ENCODE peak calls at places on chromosomes 3 and 15, in nine cellular contexts. One of them, this sample, is unnamed.

GRCh38 chr15:84671211-84671610 is 13.2 kb upstream of the NMB start:
- DNase-seq in OCI-LY7: no peak
- DNase-seq in PC-3: no peak
- DNase-seq in GM23248: peak; percentile 86
- DNase-seq in MM.1S: no peak
- DNase-seq in neural progenitor cell: no peak
- DNase-seq in HCT116: no peak
- DNase-seq in GM23338: no peak
- DNase-seq in hepatocyte: no peak
- DNase-seq in this sample: no peak

GRCh38 chr15:62503451-62503850 is 338.4 kb upstream of the C2CD4B start:
- DNase-seq in OCI-LY7: no peak
- DNase-seq in PC-3: no peak
- DNase-seq in GM23248: peak; percentile 30
- DNase-seq in MM.1S: no peak
- DNase-seq in neural progenitor cell: no peak
- DNase-seq in HCT116: no peak
- DNase-seq in GM23338: no peak
- DNase-seq in hepatocyte: peak; percentile 42
- DNase-seq in this sample: no peak

GRCh38 chr3:44989636-44990373 is 13.8 kb downstream of the EXOSC7 start:
- DNase-seq in OCI-LY7: no peak
- DNase-seq in PC-3: no peak
- DNase-seq in GM23248: no peak
- DNase-seq in MM.1S: no peak
- DNase-seq in neural progenitor cell: no peak
- DNase-seq in HCT116: no peak
- DNase-seq in GM23338: no peak
- DNase-seq in hepatocyte: no peak
- DNase-seq in this sample: no peak

GRCh38 chr15:83284563-83285283 is at the start of gene BNC1:
- DNase-seq in OCI-LY7: no peak
- DNase-seq in PC-3: no peak
- DNase-seq in GM23248: no peak
- DNase-seq in MM.1S: no peak
- DNase-seq in neural progenitor cell: peak; percentile 67
- DNase-seq in HCT116: no peak
- DNase-seq in GM23338: peak; percentile 65
- DNase-seq in hepatocyte: peak; percentile 23
- DNase-seq in this sample: no peak

GRCh38 chr3:149453140-149453805 is 21.2 kb upstream of the TM4SF4 start:
- DNase-seq in OCI-LY7: no peak
- DNase-seq in PC-3: no peak
- DNase-seq in GM23248: peak; percentile 47
- DNase-seq in MM.1S: no peak
- DNase-seq in neural progenitor cell: no peak
- DNase-seq in HCT116: no peak
- DNase-seq in GM23338: no peak
- DNase-seq in hepatocyte: no peak
- DNase-seq in this sample: no peak

GRCh38 chr3:57594576-57594975 is 2.6 kb downstream of the ARF4 start:
- DNase-seq in OCI-LY7: no peak
- DNase-seq in PC-3: no peak
- DNase-seq in GM23248: no peak
- DNase-seq in MM.1S: no peak
- DNase-seq in neural progenitor cell: no peak
- DNase-seq in HCT116: no peak
- DNase-seq in GM23338: no peak
- DNase-seq in hepatocyte: no peak
- DNase-seq in this sample: no peak

GRCh38 chr15:69575387-69575786 is 122.8 kb downstream of the RPLP1 start:
- DNase-seq in OCI-LY7: no peak
- DNase-seq in PC-3: no peak
- DNase-seq in GM23248: no peak
- DNase-seq in MM.1S: no peak
- DNase-seq in neural progenitor cell: no peak
- DNase-seq in HCT116: no peak
- DNase-seq in GM23338: no peak
- DNase-seq in hepatocyte: no peak
- DNase-seq in this sample: no peak

GRCh38 chr3:136612512-136612911 is 139.7 kb downstream of the STAG1 start:
- DNase-seq in OCI-LY7: no peak
- DNase-seq in PC-3: no peak
- DNase-seq in GM23248: peak; percentile 66
- DNase-seq in MM.1S: no peak
- DNase-seq in neural progenitor cell: no peak
- DNase-seq in HCT116: no peak
- DNase-seq in GM23338: no peak
- DNase-seq in hepatocyte: no peak
- DNase-seq in this sample: no peak

GRCh38 chr15:100943074-100943473 is 23.9 kb downstream of the LRRK1 start:
- DNase-seq in OCI-LY7: peak; percentile 30
- DNase-seq in PC-3: no peak
- DNase-seq in GM23248: peak; percentile 32
- DNase-seq in MM.1S: no peak
- DNase-seq in neural progenitor cell: no peak
- DNase-seq in HCT116: no peak
- DNase-seq in GM23338: no peak
- DNase-seq in hepatocyte: no peak
- DNase-seq in this sample: no peak

GRCh38 chr3:113132571-113132996 is 78.8 kb upstream of the BOC start:
- DNase-seq in OCI-LY7: no peak
- DNase-seq in PC-3: peak; percentile 74
- DNase-seq in GM23248: peak; percentile 68
- DNase-seq in MM.1S: no peak
- DNase-seq in neural progenitor cell: no peak
- DNase-seq in HCT116: no peak
- DNase-seq in GM23338: no peak
- DNase-seq in hepatocyte: no peak
- DNase-seq in this sample: no peak

GRCh38 chr15:32687556-32687955 is 30.2 kb upstream of the GREM1 start:
- DNase-seq in OCI-LY7: no peak
- DNase-seq in PC-3: peak; percentile 68
- DNase-seq in GM23248: peak; percentile 84
- DNase-seq in MM.1S: no peak
- DNase-seq in neural progenitor cell: no peak
- DNase-seq in HCT116: no peak
- DNase-seq in GM23338: no peak
- DNase-seq in hepatocyte: no peak
- DNase-seq in this sample: no peak

GRCh38 chr3:125608419-125608818 is 13.1 kb upstream of the OSBPL11 start:
- DNase-seq in OCI-LY7: no peak
- DNase-seq in PC-3: no peak
- DNase-seq in GM23248: no peak
- DNase-seq in MM.1S: no peak
- DNase-seq in neural progenitor cell: no peak
- DNase-seq in HCT116: no peak
- DNase-seq in GM23338: no peak
- DNase-seq in hepatocyte: no peak
- DNase-seq in this sample: no peak

GRCh38 chr3:198030125-198030524 is 70.1 kb downstream of the LMLN start:
- DNase-seq in OCI-LY7: no peak
- DNase-seq in PC-3: no peak
- DNase-seq in GM23248: no peak
- DNase-seq in MM.1S: no peak
- DNase-seq in neural progenitor cell: no peak
- DNase-seq in HCT116: no peak
- DNase-seq in GM23338: no peak
- DNase-seq in hepatocyte: no peak
- DNase-seq in this sample: no peak

GRCh38 chr15:29074045-29074444 is 188.3 kb downstream of the APBA2 start:
- DNase-seq in OCI-LY7: no peak
- DNase-seq in PC-3: peak; percentile 71
- DNase-seq in GM23248: no peak
- DNase-seq in MM.1S: no peak
- DNase-seq in neural progenitor cell: no peak
- DNase-seq in HCT116: no peak
- DNase-seq in GM23338: no peak
- DNase-seq in hepatocyte: no peak
- DNase-seq in this sample: no peak

GRCh38 chr3:45595364-45596154 is 1.0 kb downstream of the LIMD1 start:
- DNase-seq in OCI-LY7: peak; percentile 36
- DNase-seq in PC-3: peak; percentile 53
- DNase-seq in GM23248: no peak
- DNase-seq in MM.1S: no peak
- DNase-seq in neural progenitor cell: no peak
- DNase-seq in HCT116: no peak
- DNase-seq in GM23338: no peak
- DNase-seq in hepatocyte: no peak
- DNase-seq in this sample: peak; percentile 35

GRCh38 chr3:157754415-157754814 is 251.2 kb upstream of the VEPH1 start:
- DNase-seq in OCI-LY7: no peak
- DNase-seq in PC-3: no peak
- DNase-seq in GM23248: peak; percentile 17
- DNase-seq in MM.1S: no peak
- DNase-seq in neural progenitor cell: peak; percentile 50
- DNase-seq in HCT116: no peak
- DNase-seq in GM23338: peak; percentile 38
- DNase-seq in hepatocyte: no peak
- DNase-seq in this sample: peak; percentile 33

GRCh38 chr3:183260167-183260904 is 7.3 kb downstream of the B3GNT5 start:
- DNase-seq in OCI-LY7: peak; percentile 12
- DNase-seq in PC-3: no peak
- DNase-seq in GM23248: no peak
- DNase-seq in MM.1S: no peak
- DNase-seq in neural progenitor cell: no peak
- DNase-seq in HCT116: no peak
- DNase-seq in GM23338: no peak
- DNase-seq in hepatocyte: no peak
- DNase-seq in this sample: no peak

GRCh38 chr15:81311834-81312459 is 12.0 kb downstream of the STARD5 start:
- DNase-seq in OCI-LY7: peak; percentile 60
- DNase-seq in PC-3: no peak
- DNase-seq in GM23248: peak; percentile 87
- DNase-seq in MM.1S: no peak
- DNase-seq in neural progenitor cell: no peak
- DNase-seq in HCT116: no peak
- DNase-seq in GM23338: no peak
- DNase-seq in hepatocyte: no peak
- DNase-seq in this sample: no peak
- TF ChIP-seq EZH2phosphoT487 in OCI-LY7: no peak
- TF ChIP-seq EZH2phosphoT487 in PC-3: no peak
- TF ChIP-seq EZH2phosphoT487 in GM23248: no peak
- TF ChIP-seq EZH2phosphoT487 in MM.1S: no peak
- TF ChIP-seq EZH2phosphoT487 in neural progenitor cell: no peak
- TF ChIP-seq EZH2phosphoT487 in HCT116: no peak
- TF ChIP-seq EZH2phosphoT487 in GM23338: no peak
- TF ChIP-seq EZH2phosphoT487 in hepatocyte: no peak
- TF ChIP-seq EZH2phosphoT487 in this sample: no peak

DNA sequence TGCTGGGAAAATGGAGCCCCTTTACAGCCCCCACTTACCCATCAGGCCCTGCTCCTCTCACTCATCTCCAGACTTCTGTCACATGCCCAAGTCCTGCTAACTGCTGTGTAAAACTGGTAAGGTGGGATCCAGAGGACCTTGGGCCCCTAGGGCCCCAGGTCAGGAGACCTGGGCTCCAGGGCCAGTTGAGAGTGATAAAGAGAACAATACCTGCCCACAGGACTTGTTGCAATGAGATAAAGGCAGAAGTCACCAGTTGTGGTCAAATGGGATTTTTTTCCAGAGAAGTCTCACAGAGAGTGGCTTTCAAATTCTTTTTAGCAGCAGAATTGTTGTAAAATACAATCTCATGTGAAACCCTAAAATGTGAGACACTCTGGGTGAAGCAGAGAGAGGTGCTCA is 753 bp downstream of the FURIN start:
- DNase-seq in OCI-LY7: no peak
- DNase-seq in PC-3: no peak
- DNase-seq in GM23248: no peak
- DNase-seq in MM.1S: no peak
- DNase-seq in neural progenitor cell: no peak
- DNase-seq in HCT116: no peak
- DNase-seq in GM23338: no peak
- DNase-seq in hepatocyte: no peak
- DNase-seq in this sample: no peak
- TF ChIP-seq EZH2phosphoT487 in OCI-LY7: no peak
- TF ChIP-seq EZH2phosphoT487 in PC-3: no peak
- TF ChIP-seq EZH2phosphoT487 in GM23248: no peak
- TF ChIP-seq EZH2phosphoT487 in MM.1S: no peak
- TF ChIP-seq EZH2phosphoT487 in neural progenitor cell: no peak
- TF ChIP-seq EZH2phosphoT487 in HCT116: no peak
- TF ChIP-seq EZH2phosphoT487 in GM23338: no peak
- TF ChIP-seq EZH2phosphoT487 in hepatocyte: no peak
- TF ChIP-seq EZH2phosphoT487 in this sample: no peak

GRCh38 chr3:37383323-37383722 is 208.9 kb upstream of the LRRFIP2 start:
- DNase-seq in OCI-LY7: no peak
- DNase-seq in PC-3: no peak
- DNase-seq in GM23248: no peak
- DNase-seq in MM.1S: no peak
- DNase-seq in neural progenitor cell: no peak
- DNase-seq in HCT116: no peak
- DNase-seq in GM23338: no peak
- DNase-seq in hepatocyte: no peak
- DNase-seq in this sample: no peak

GRCh38 chr3:37386627-37387230 is 212.3 kb upstream of the LRRFIP2 start:
- DNase-seq in OCI-LY7: no peak
- DNase-seq in PC-3: no peak
- DNase-seq in GM23248: peak; percentile 8
- DNase-seq in MM.1S: no peak
- DNase-seq in neural progenitor cell: no peak
- DNase-seq in HCT116: no peak
- DNase-seq in GM23338: no peak
- DNase-seq in hepatocyte: no peak
- DNase-seq in this sample: no peak

GRCh38 chr3:37387462-37387861 is 213.1 kb upstream of the LRRFIP2 start:
- DNase-seq in OCI-LY7: no peak
- DNase-seq in PC-3: no peak
- DNase-seq in GM23248: peak; percentile 8
- DNase-seq in MM.1S: no peak
- DNase-seq in neural progenitor cell: no peak
- DNase-seq in HCT116: no peak
- DNase-seq in GM23338: no peak
- DNase-seq in hepatocyte: no peak
- DNase-seq in this sample: no peak

DNA sequence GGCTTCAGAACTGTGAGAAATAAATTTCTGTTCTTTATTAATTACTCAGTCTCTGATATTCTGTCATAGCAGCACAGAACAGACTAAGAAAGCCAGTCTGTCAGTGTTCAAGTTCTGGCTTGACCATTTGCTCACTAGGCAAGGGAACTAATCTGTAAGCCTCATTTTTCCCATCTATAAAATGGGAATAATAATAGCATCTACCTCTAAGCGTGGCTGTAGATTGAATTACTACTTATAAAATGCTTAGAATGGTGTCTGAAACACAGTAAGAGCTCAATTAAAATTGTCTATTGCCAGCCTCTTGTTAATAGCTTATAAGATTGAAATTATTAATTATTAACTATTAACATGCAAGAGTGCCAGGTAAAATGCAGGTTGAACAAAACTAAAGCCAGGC is 209.7 kb upstream of the LRRFIP2 start:
- DNase-seq in OCI-LY7: no peak
- DNase-seq in PC-3: no peak
- DNase-seq in GM23248: no peak
- DNase-seq in MM.1S: no peak
- DNase-seq in neural progenitor cell: no peak
- DNase-seq in HCT116: no peak
- DNase-seq in GM23338: no peak
- DNase-seq in hepatocyte: no peak
- DNase-seq in this sample: no peak
- TF ChIP-seq EZH2phosphoT487 in OCI-LY7: no peak
- TF ChIP-seq EZH2phosphoT487 in PC-3: no peak
- TF ChIP-seq EZH2phosphoT487 in GM23248: no peak
- TF ChIP-seq EZH2phosphoT487 in MM.1S: no peak
- TF ChIP-seq EZH2phosphoT487 in neural progenitor cell: no peak
- TF ChIP-seq EZH2phosphoT487 in HCT116: no peak
- TF ChIP-seq EZH2phosphoT487 in GM23338: no peak
- TF ChIP-seq EZH2phosphoT487 in hepatocyte: no peak
- TF ChIP-seq EZH2phosphoT487 in this sample: no peak

GRCh38 chr15:71781179-71781964 is 29.0 kb upstream of the NR2E3 start:
- DNase-seq in OCI-LY7: no peak
- DNase-seq in PC-3: no peak
- DNase-seq in GM23248: peak; percentile 70
- DNase-seq in MM.1S: no peak
- DNase-seq in neural progenitor cell: no peak
- DNase-seq in HCT116: no peak
- DNase-seq in GM23338: no peak
- DNase-seq in hepatocyte: no peak
- DNase-seq in this sample: no peak
- TF ChIP-seq EZH2phosphoT487 in OCI-LY7: no peak
- TF ChIP-seq EZH2phosphoT487 in PC-3: no peak
- TF ChIP-seq EZH2phosphoT487 in GM23248: no peak
- TF ChIP-seq EZH2phosphoT487 in MM.1S: no peak
- TF ChIP-seq EZH2phosphoT487 in neural progenitor cell: no peak
- TF ChIP-seq EZH2phosphoT487 in HCT116: no peak
- TF ChIP-seq EZH2phosphoT487 in GM23338: no peak
- TF ChIP-seq EZH2phosphoT487 in hepatocyte: no peak
- TF ChIP-seq EZH2phosphoT487 in this sample: no peak

This sample was measured in SK-N-SH.